ENCODE peak calls at places on chromosomes 6 and 20, in six cellular contexts. C is AG04450, A is OCI-LY7, E is neural progenitor cell, N is MM.1S, B is pancreas. I is an unnamed sample.

GRCh38 chr6:130218136-130218535 is 4.6 kb downstream of the SAMD3 start:
- DNase-seq in A (no peak), C (no peak), N (no peak), E (no peak), B (no peak), I (no peak)

GRCh38 chr6:68468244-68468884 is 166.7 kb upstream of the ADGRB3 start:
- DNase-seq in E (no peak), N (no peak), C (no peak), B (no peak), A (peak; percentile 2), I (no peak)

GRCh38 chr6:125220712-125221111 is 67.1 kb downstream of the TPD52L1 start:
- DNase-seq in N (no peak), A (no peak), B (no peak), E (no peak), C (no peak), I (peak; percentile 45)

GRCh38 chr6:170553686-170554085 is 483 bp upstream of the TBP start:
- DNase-seq in C (no peak), N (peak; percentile 46), B (no peak), E (no peak), A (no peak), I (no peak)

GRCh38 chr6:143270026-143270425 is 180.5 kb downstream of the ADAT2 start:
- DNase-seq in N (no peak), C (no peak), E (no peak), B (no peak), A (no peak), I (no peak)

GRCh38 chr6:26432622-26433021 is 7.7 kb upstream of the BTN3A3 start:
- DNase-seq in N (no peak), B (no peak), A (no peak), C (no peak), E (no peak), I (no peak)

GRCh38 chr20:35329435-35330139 is 37.4 kb upstream of the FAM83C start:
- DNase-seq in N (peak; percentile 50), B (no peak), C (no peak), E (peak; percentile 65), A (peak; percentile 61), I (no peak)

GRCh38 chr6:136786708-136787107 is 5.6 kb downstream of the MAP3K5 start:
- DNase-seq in B (no peak), A (no peak), C (no peak), N (no peak), E (no peak), I (no peak)

GRCh38 chr6:157294654-157295053 is 28.7 kb downstream of the TMEM242 start:
- DNase-seq in N (no peak), A (no peak), E (no peak), B (no peak), C (no peak), I (no peak)

GRCh38 chr6:32837651-32838113 is 857 bp downstream of the TAP2 start:
- DNase-seq in E (no peak), B (no peak), A (no peak), N (no peak), C (no peak), I (no peak)

GRCh38 chr6:169714178-169714577 is 10.1 kb downstream of the PHF10 start:
- DNase-seq in A (no peak), E (no peak), N (no peak), B (no peak), C (no peak), I (no peak)

GRCh38 chr6:33235221-33235634 is 26.9 kb downstream of the RING1 start:
- DNase-seq in C (no peak), E (no peak), N (no peak), B (no peak), A (no peak), I (no peak)

GRCh38 chr6:150118642-150119041 is 24.2 kb upstream of the PPP1R14C start:
- DNase-seq in B (no peak), C (no peak), A (no peak), N (no peak), E (no peak), I (no peak)

GRCh38 chr6:134686071-134686470 is 263.8 kb downstream of the ALDH8A1 start:
- DNase-seq in N (no peak), C (no peak), B (no peak), E (no peak), A (no peak), I (no peak)

GRCh38 chr6:87944541-87944954 is 103.1 kb upstream of the SPACA1 start:
- DNase-seq in A (peak; percentile 58), N (no peak), B (peak; percentile 57), E (peak; percentile 49), C (no peak), I (peak; percentile 77)

GRCh38 chr6:121442591-121442990 is 7.1 kb downstream of the GJA1 start:
- DNase-seq in C (no peak), A (no peak), N (no peak), B (no peak), E (peak; percentile 5), I (no peak)

GRCh38 chr20:409697-410559 is 1.8 kb downstream of the RBCK1 start:
- DNase-seq in N (no peak), B (no peak), A (peak; percentile 41), E (no peak), C (no peak), I (no peak)

GRCh38 chr6:159306134-159306537 is 136.9 kb downstream of the FNDC1 start:
- DNase-seq in B (no peak), N (no peak), A (peak; percentile 15), C (no peak), E (no peak), I (no peak)

GRCh38 chr6:12601881-12602280 is 114.7 kb upstream of the PHACTR1 start:
- DNase-seq in E (no peak), A (peak; percentile 72), C (no peak), B (no peak), N (no peak), I (no peak)

GRCh38 chr6:131980791-131981623 is 29.8 kb upstream of the CCN2 start:
- DNase-seq in A (no peak), B (no peak), C (no peak), N (no peak), E (no peak), I (no peak)

GRCh38 chr6:835476-836160 is 142.7 kb upstream of the EXOC2 start:
- DNase-seq in A (no peak), E (no peak), N (no peak), C (no peak), B (no peak), I (no peak)

GRCh38 chr6:144344651-144345050 is 59.5 kb downstream of the UTRN start:
- DNase-seq in C (no peak), E (no peak), N (no peak), A (peak; percentile 30), B (no peak), I (no peak)

GRCh38 chr6:4776493-4776966 is 326 bp downstream of the CDYL start:
- DNase-seq in B (peak; percentile 64), E (peak; percentile 82), C (no peak), N (no peak), A (peak; percentile 66), I (no peak)

GRCh38 chr20:62120990-62121775 is 1.1 kb upstream of the LSM14B start:
- DNase-seq in B (no peak), E (peak; percentile 18), C (no peak), N (no peak), A (peak; percentile 71), I (no peak)

GRCh38 chr20:58237318-58238182 is 9.1 kb upstream of the ANKRD60 start:
- DNase-seq in E (no peak), B (no peak), N (no peak), C (no peak), A (no peak), I (no peak)

GRCh38 chr20:36676701-36677421 is 30.9 kb upstream of the SLA2 start:
- DNase-seq in B (no peak), N (no peak), E (peak; percentile 94), A (no peak), C (no peak), I (no peak)

DNA sequence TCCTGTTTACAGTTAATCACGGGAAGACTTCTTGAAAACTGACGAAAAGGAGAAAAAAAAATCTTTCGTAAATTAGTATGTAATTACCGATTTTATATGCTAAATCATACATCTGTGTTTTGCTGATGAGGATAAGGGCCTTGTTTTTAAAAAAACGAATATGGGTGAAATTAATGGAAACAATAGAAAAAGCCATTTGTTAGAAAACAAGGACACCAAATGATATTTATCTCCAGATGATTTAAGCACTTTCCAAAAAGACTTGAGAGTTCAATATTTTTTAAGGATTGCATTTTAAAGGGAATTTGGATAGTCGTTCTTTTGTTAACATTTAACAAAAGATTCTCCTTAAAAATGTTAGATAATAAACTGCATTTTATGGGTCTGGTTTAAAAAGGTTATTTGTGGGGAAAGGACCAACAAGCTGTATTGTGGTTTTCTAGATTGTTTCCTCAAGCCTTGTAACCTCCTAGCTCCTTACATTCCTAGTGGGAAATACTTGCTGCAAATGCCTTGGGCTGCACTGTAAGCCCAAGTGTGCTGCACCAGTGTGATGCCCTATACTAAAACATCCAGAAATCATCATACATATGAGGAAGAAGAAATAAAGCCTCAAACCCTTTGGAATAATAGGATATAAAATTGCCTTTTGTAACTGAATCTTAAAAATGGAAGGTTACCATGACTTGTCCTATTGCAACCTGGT is 1.5 kb upstream of the PHIP start:
- DNase-seq in C (no peak), B (no peak), A (no peak), E (peak; percentile 41), N (no peak), I (no peak)
- H3K27ac ChIP-seq in C (no peak overlapping the region), B (peak overlapping the region; percentile 94), A (peak overlapping the region; percentile 93), E (peak overlapping the region; percentile 13), N (peak overlapping the region; percentile 88), I (peak overlapping the region; percentile 99)

DNA sequence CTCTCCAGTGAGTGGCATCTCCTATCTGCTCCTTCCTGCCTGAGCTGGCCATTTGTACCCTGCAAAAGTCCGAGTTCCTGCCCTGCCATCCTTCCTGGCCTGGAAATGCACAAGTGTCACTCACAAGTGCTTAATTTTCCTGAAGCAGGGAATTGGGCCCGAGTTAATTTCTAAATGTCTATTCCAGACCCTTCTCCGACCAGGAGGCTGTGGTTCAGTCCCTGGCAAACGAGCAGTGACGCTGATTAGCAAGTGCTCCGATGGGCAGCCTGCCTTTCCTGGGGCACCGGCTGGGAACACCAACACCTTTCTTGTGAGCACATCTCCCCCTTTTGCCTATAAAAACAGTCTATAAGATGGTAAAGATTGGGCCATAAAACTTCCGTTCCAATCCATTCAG is 1.7 kb downstream of the SIRPA start:
- DNase-seq in B (no peak), C (no peak), E (no peak), A (no peak), N (no peak), I (no peak)
- H3K27ac ChIP-seq in B (no peak overlapping the region), C (no peak overlapping the region), E (no peak overlapping the region), A (no peak overlapping the region), N (peak overlapping the region; percentile 81), I (peak overlapping the region; percentile 92)

DNA sequence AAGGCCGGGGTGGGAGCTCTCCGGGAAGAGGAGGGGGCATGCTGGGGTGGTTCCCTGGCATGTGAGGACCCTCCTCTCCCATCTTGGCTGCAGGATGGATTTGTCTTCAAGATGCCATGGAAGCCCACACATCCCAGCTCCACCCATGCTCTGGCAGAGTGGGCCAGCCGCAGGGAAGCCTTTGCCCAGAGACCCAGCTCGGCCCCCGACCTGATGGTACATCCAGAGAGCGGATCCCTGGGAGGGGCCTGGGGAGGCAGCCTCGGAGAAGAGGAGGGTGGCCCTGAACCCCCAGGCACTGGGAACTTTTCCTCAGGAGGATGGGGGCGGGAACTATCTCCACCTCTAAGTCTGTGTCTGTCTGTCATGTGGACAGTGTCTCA is 4.8 kb downstream of the CDC25B start:
- DNase-seq in C (no peak), B (peak; percentile 21), A (no peak), E (no peak), N (no peak), I (no peak)
- H3K27ac ChIP-seq in C (no peak overlapping the region), B (no peak overlapping the region), A (no peak overlapping the region), E (no peak overlapping the region), N (no peak overlapping the region), I (no peak overlapping the region)

GRCh38 chr20:10115021-10115420 is 80.2 kb downstream of the ANKEF1 start:
- DNase-seq in E (no peak), C (peak; percentile 84), A (no peak), B (no peak), N (no peak), I (no peak)
- H3K27ac ChIP-seq in E (no peak overlapping the region), C (no peak overlapping the region), A (no peak overlapping the region), B (no peak overlapping the region), N (no peak overlapping the region), I (no peak overlapping the region)

I was measured in left ventricle myocardium inferior.